ENCODE peak calls at places on chromosome 12, in eight cellular contexts. Z, K, T, B, I, D, G and J are unnamed samples.

GRCh38 chr12:119869720-119870119 is 7.4 kb downstream of the CIT start:
- DNase-seq in Z (peak), K (peak), T (peak), B (no peak), I (no peak), D (no peak), G (peak), J (peak)

GRCh38 chr12:114684098-114684869 is at the start of gene TBX3:
- DNase-seq in Z (peak), K (peak), T (peak), B (peak), I (peak), D (peak), G (peak), J (peak)

GRCh38 chr12:13005649-13006048 is 5.6 kb upstream of the HEBP1 start:
- DNase-seq in Z (no peak), K (no peak), T (no peak), B (no peak), I (no peak), D (peak), G (no peak), J (no peak)

GRCh38 chr12:15423629-15424028 is 101.3 kb downstream of the PTPRO start:
- DNase-seq in Z (no peak), K (peak), T (no peak), B (no peak), I (no peak), D (no peak), G (peak), J (peak)

GRCh38 chr12:1551496-1551895 is 42.9 kb downstream of the FBXL14 start:
- DNase-seq in Z (no peak), K (no peak), T (no peak), B (no peak), I (no peak), D (no peak), G (no peak), J (no peak)

GRCh38 chr12:16613199-16613598 is 7.2 kb upstream of the LMO3 start:
- DNase-seq in Z (no peak), K (no peak), T (no peak), B (no peak), I (no peak), D (no peak), G (no peak), J (no peak)

GRCh38 chr12:131903270-131904255 is 9.1 kb downstream of the ULK1 start:
- DNase-seq in Z (no peak), K (no peak), T (no peak), B (no peak), I (no peak), D (no peak), G (no peak), J (no peak)

GRCh38 chr12:78085562-78086182 is 255.0 kb downstream of the NAV3 start:
- DNase-seq in Z (no peak), K (peak), T (no peak), B (no peak), I (no peak), D (no peak), G (peak), J (no peak)

GRCh38 chr12:48183876-48184548 is 568 bp downstream of the CCDC184 start:
- DNase-seq in Z (no peak), K (no peak), T (no peak), B (no peak), I (no peak), D (peak), G (no peak), J (no peak)

GRCh38 chr12:128551266-128552025 is 272.3 kb downstream of the SLC15A4 start:
- DNase-seq in Z (no peak), K (no peak), T (no peak), B (no peak), I (no peak), D (peak), G (no peak), J (no peak)